ENCODE peak calls at places on chromosomes 16 and 17, in eight cellular contexts. One of them, this sample, is unnamed.

GRCh38 chr16:89023621-89024511 is 46.9 kb upstream of the CBFA2T3 start:
- DNase-seq in A549: no peak
- DNase-seq in pancreas: peak
- DNase-seq in colonic mucosa: no peak
- DNase-seq in heart right ventricle: peak
- DNase-seq in body of pancreas: no peak
- DNase-seq in prostate gland: no peak
- DNase-seq in DND-41: no peak
- DNase-seq in this sample: peak

GRCh38 chr17:68906638-68907037 is 48.6 kb downstream of the ABCA8 start:
- DNase-seq in A549: no peak
- DNase-seq in prostate gland: no peak
- DNase-seq in heart right ventricle: no peak
- DNase-seq in colonic mucosa: no peak
- DNase-seq in DND-41: no peak
- DNase-seq in pancreas: no peak
- DNase-seq in body of pancreas: no peak
- DNase-seq in this sample: peak

GRCh38 chr17:82334622-82335394 is 1.2 kb upstream of the SECTM1 start:
- DNase-seq in pancreas: peak
- DNase-seq in prostate gland: peak
- DNase-seq in A549: no peak
- DNase-seq in body of pancreas: no peak
- DNase-seq in colonic mucosa: no peak
- DNase-seq in DND-41: peak
- DNase-seq in heart right ventricle: peak
- DNase-seq in this sample: no peak

GRCh38 chr17:65627108-65627507 is 65.7 kb upstream of the AXIN2 start:
- DNase-seq in DND-41: no peak
- DNase-seq in prostate gland: no peak
- DNase-seq in colonic mucosa: peak
- DNase-seq in A549: no peak
- DNase-seq in heart right ventricle: no peak
- DNase-seq in body of pancreas: no peak
- DNase-seq in pancreas: no peak
- DNase-seq in this sample: no peak

GRCh38 chr16:69772560-69773254 is 10.6 kb downstream of the WWP2 start:
- DNase-seq in prostate gland: no peak
- DNase-seq in heart right ventricle: no peak
- DNase-seq in DND-41: no peak
- DNase-seq in body of pancreas: no peak
- DNase-seq in A549: no peak
- DNase-seq in pancreas: no peak
- DNase-seq in colonic mucosa: no peak
- DNase-seq in this sample: no peak

GRCh38 chr16:49623501-49624266 is 232.2 kb downstream of the ZNF423 start:
- DNase-seq in A549: no peak
- DNase-seq in DND-41: no peak
- DNase-seq in heart right ventricle: no peak
- DNase-seq in pancreas: no peak
- DNase-seq in body of pancreas: no peak
- DNase-seq in prostate gland: no peak
- DNase-seq in colonic mucosa: no peak
- DNase-seq in this sample: no peak

GRCh38 chr17:41996855-41997164 is 20.4 kb downstream of the DNAJC7 start:
- DNase-seq in body of pancreas: no peak
- DNase-seq in heart right ventricle: no peak
- DNase-seq in A549: no peak
- DNase-seq in colonic mucosa: no peak
- DNase-seq in pancreas: no peak
- DNase-seq in prostate gland: no peak
- DNase-seq in DND-41: no peak
- DNase-seq in this sample: no peak

GRCh38 chr17:57407287-57408063 is 151.2 kb downstream of the MSI2 start:
- DNase-seq in prostate gland: peak
- DNase-seq in pancreas: no peak
- DNase-seq in heart right ventricle: no peak
- DNase-seq in body of pancreas: no peak
- DNase-seq in colonic mucosa: peak
- DNase-seq in DND-41: no peak
- DNase-seq in A549: no peak
- DNase-seq in this sample: peak

GRCh38 chr17:41799366-41799765 is 12.4 kb downstream of the P3H4 start:
- DNase-seq in pancreas: no peak
- DNase-seq in A549: no peak
- DNase-seq in DND-41: no peak
- DNase-seq in body of pancreas: no peak
- DNase-seq in prostate gland: no peak
- DNase-seq in colonic mucosa: no peak
- DNase-seq in heart right ventricle: no peak
- DNase-seq in this sample: no peak

GRCh38 chr17:7133424-7133823 is 18.8 kb upstream of the ASGR2 start:
- DNase-seq in body of pancreas: no peak
- DNase-seq in DND-41: peak
- DNase-seq in pancreas: no peak
- DNase-seq in A549: no peak
- DNase-seq in prostate gland: no peak
- DNase-seq in heart right ventricle: peak
- DNase-seq in colonic mucosa: no peak
- DNase-seq in this sample: peak

GRCh38 chr16:66886346-66886745 is 6.0 kb downstream of the PDP2 start:
- DNase-seq in heart right ventricle: no peak
- DNase-seq in DND-41: no peak
- DNase-seq in pancreas: no peak
- DNase-seq in body of pancreas: no peak
- DNase-seq in prostate gland: no peak
- DNase-seq in A549: no peak
- DNase-seq in colonic mucosa: no peak
- DNase-seq in this sample: no peak

GRCh38 chr17:74842146-74842598 is 17.5 kb downstream of the GRIN2C start:
- DNase-seq in pancreas: no peak
- DNase-seq in colonic mucosa: no peak
- DNase-seq in body of pancreas: no peak
- DNase-seq in heart right ventricle: no peak
- DNase-seq in DND-41: no peak
- DNase-seq in A549: no peak
- DNase-seq in prostate gland: no peak
- DNase-seq in this sample: peak
- H3K4me3 ChIP-seq in pancreas: peak
- H3K4me3 ChIP-seq in colonic mucosa: peak
- H3K4me3 ChIP-seq in body of pancreas: no peak
- H3K4me3 ChIP-seq in heart right ventricle: peak
- H3K4me3 ChIP-seq in DND-41: no peak
- H3K4me3 ChIP-seq in A549: peak
- H3K4me3 ChIP-seq in prostate gland: peak
- H3K4me3 ChIP-seq in this sample: peak

GRCh38 chr17:2636169-2636930 is 42.9 kb downstream of the PAFAH1B1 start:
- DNase-seq in DND-41: no peak
- DNase-seq in body of pancreas: no peak
- DNase-seq in colonic mucosa: no peak
- DNase-seq in prostate gland: no peak
- DNase-seq in A549: no peak
- DNase-seq in pancreas: no peak
- DNase-seq in heart right ventricle: no peak
- DNase-seq in this sample: no peak

GRCh38 chr17:2634361-2634960 is 41.0 kb downstream of the PAFAH1B1 start:
- DNase-seq in body of pancreas: peak
- DNase-seq in heart right ventricle: no peak
- DNase-seq in prostate gland: no peak
- DNase-seq in pancreas: no peak
- DNase-seq in colonic mucosa: peak
- DNase-seq in A549: peak
- DNase-seq in DND-41: no peak
- DNase-seq in this sample: no peak

GRCh38 chr17:2635675-2636074 is 42.2 kb downstream of the PAFAH1B1 start:
- DNase-seq in colonic mucosa: no peak
- DNase-seq in prostate gland: no peak
- DNase-seq in A549: no peak
- DNase-seq in body of pancreas: no peak
- DNase-seq in DND-41: no peak
- DNase-seq in heart right ventricle: no peak
- DNase-seq in pancreas: no peak
- DNase-seq in this sample: no peak

GRCh38 chr17:2637422-2637821 is 44.0 kb downstream of the PAFAH1B1 start:
- DNase-seq in A549: no peak
- DNase-seq in pancreas: no peak
- DNase-seq in prostate gland: no peak
- DNase-seq in DND-41: no peak
- DNase-seq in colonic mucosa: no peak
- DNase-seq in heart right ventricle: no peak
- DNase-seq in body of pancreas: no peak
- DNase-seq in this sample: no peak

GRCh38 chr17:2635241-2635640 is 41.8 kb downstream of the PAFAH1B1 start:
- DNase-seq in A549: no peak
- DNase-seq in body of pancreas: no peak
- DNase-seq in pancreas: no peak
- DNase-seq in prostate gland: no peak
- DNase-seq in colonic mucosa: no peak
- DNase-seq in DND-41: no peak
- DNase-seq in heart right ventricle: no peak
- DNase-seq in this sample: no peak
- H3K27ac ChIP-seq in A549: peak
- H3K27ac ChIP-seq in body of pancreas: no peak
- H3K27ac ChIP-seq in pancreas: no peak
- H3K27ac ChIP-seq in prostate gland: no peak
- H3K27ac ChIP-seq in colonic mucosa: no peak
- H3K27ac ChIP-seq in DND-41: no peak
- H3K27ac ChIP-seq in heart right ventricle: no peak
- H3K27ac ChIP-seq in this sample: no peak

GRCh38 chr16:78005881-78006280 is 16.5 kb upstream of the CLEC3A start:
- DNase-seq in prostate gland: no peak
- DNase-seq in DND-41: no peak
- DNase-seq in A549: peak
- DNase-seq in pancreas: no peak
- DNase-seq in heart right ventricle: no peak
- DNase-seq in colonic mucosa: no peak
- DNase-seq in body of pancreas: no peak
- DNase-seq in this sample: peak
- TF ChIP-seq CTCF in prostate gland: no peak
- TF ChIP-seq CTCF in DND-41: peak
- TF ChIP-seq CTCF in A549: peak
- TF ChIP-seq CTCF in pancreas: no peak
- TF ChIP-seq CTCF in heart right ventricle: no peak
- TF ChIP-seq CTCF in colonic mucosa: no peak
- TF ChIP-seq CTCF in body of pancreas: no peak
- TF ChIP-seq CTCF in this sample: peak

DNA sequence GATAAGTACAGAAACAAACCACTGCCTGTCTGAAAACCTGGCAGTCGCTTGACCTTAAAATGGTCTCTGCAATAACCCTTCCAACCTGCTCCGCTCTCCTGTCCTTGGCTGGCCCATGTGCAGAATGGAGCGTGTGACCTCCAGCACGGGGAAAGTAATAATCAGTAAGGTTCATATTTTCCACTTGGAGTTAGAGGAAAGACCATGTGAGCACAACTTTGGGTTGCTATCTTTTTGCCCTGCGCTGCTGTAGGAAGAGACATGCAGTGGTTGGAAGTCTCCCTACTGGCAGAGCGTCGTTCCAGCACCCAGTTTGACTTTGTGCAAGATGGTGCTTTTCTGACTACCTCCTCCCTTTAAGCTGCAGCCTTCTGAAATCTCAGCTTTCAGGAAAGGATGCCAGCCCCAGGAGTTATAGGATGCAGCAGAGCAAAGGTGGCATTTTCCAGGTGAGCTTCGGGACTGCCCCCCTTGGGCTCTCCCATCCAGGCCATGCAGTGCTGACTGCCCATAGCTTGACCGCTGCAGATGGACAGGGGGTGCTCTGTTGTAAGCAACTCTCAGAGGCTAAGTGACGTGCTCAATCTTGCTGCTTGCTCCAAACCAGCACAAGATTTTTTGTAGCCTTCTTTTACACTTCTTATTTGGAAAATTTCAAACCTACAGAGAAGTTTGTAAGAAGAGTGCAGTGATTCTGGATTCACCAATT is 110.7 kb upstream of the NOL11 start:
- DNase-seq in body of pancreas: peak
- DNase-seq in colonic mucosa: no peak
- DNase-seq in heart right ventricle: no peak
- DNase-seq in A549: no peak
- DNase-seq in pancreas: no peak
- DNase-seq in prostate gland: no peak
- DNase-seq in DND-41: no peak
- DNase-seq in this sample: no peak
- H3K4me3 ChIP-seq in body of pancreas: no peak
- H3K4me3 ChIP-seq in colonic mucosa: no peak
- H3K4me3 ChIP-seq in heart right ventricle: no peak
- H3K4me3 ChIP-seq in A549: no peak
- H3K4me3 ChIP-seq in pancreas: no peak
- H3K4me3 ChIP-seq in prostate gland: no peak
- H3K4me3 ChIP-seq in DND-41: no peak
- H3K4me3 ChIP-seq in this sample: no peak

GRCh38 chr16:19523559-19524355 is at the start of gene CCP110:
- DNase-seq in colonic mucosa: peak
- DNase-seq in A549: peak
- DNase-seq in prostate gland: peak
- DNase-seq in DND-41: peak
- DNase-seq in pancreas: peak
- DNase-seq in heart right ventricle: peak
- DNase-seq in body of pancreas: peak
- DNase-seq in this sample: peak
- H3K27ac ChIP-seq in colonic mucosa: peak
- H3K27ac ChIP-seq in A549: peak
- H3K27ac ChIP-seq in prostate gland: peak
- H3K27ac ChIP-seq in DND-41: peak
- H3K27ac ChIP-seq in pancreas: no peak
- H3K27ac ChIP-seq in heart right ventricle: peak
- H3K27ac ChIP-seq in body of pancreas: peak
- H3K27ac ChIP-seq in this sample: peak

DNA sequence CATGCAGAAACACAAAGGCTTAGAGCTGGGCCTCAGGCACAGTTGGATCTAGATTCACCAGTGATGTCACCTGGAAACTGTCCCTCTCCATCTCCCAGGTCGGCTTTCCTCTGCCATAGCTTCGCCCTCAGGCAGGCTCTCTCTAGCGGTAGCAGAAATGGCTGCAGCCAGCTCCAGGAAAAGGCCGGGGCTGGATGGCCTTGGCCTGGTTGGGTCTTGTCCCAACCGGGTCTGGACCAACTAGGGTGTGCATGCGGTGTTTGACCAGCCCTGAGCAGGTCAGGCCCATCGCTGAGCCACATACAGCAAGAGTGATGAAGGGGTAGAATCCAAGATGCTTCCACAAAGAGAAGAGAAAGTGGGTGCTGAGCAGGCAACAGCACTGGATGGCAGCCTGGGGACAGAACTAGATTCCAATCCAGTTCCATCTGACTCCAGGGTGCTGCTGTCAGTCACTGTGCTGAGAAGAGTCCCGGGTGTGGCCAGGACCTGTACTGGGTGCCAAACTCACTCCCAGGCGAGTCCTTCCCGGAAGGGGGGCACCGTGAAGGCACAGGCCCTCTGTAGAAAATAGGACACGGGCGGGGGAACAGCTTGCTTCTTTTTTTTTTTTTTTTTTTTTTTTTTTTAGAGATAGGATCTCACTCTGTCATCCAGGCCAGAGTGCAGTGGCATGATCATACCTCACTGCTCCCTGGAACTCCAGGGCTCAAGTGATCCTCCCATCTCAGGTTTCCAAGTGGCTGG is 51.8 kb downstream of the SOCS3 start:
- DNase-seq in body of pancreas: peak
- DNase-seq in colonic mucosa: no peak
- DNase-seq in pancreas: peak
- DNase-seq in prostate gland: no peak
- DNase-seq in A549: no peak
- DNase-seq in DND-41: no peak
- DNase-seq in heart right ventricle: no peak
- DNase-seq in this sample: no peak
- TF ChIP-seq CTCF in body of pancreas: peak
- TF ChIP-seq CTCF in colonic mucosa: no peak
- TF ChIP-seq CTCF in pancreas: peak
- TF ChIP-seq CTCF in prostate gland: no peak
- TF ChIP-seq CTCF in A549: no peak
- TF ChIP-seq CTCF in DND-41: no peak
- TF ChIP-seq CTCF in heart right ventricle: no peak
- TF ChIP-seq CTCF in this sample: no peak